ENCODE peak calls at places on chromosomes 7 and 10, in four cellular contexts. I is NCI-H748 treated with DMSO at 0.1 percent for 48 hours, A is hippocampal formation, J is mucosa of descending colon. G is an unnamed sample.

GRCh38 chr7:135385209-135385608 is 124.7 kb downstream of the CNOT4 start:
- DNase-seq in I (no peak), A (no peak), J (no peak), G (no peak)

GRCh38 chr10:69774596-69774995 is 27.1 kb upstream of the COL13A1 start:
- DNase-seq in I (no peak), A (no peak), J (no peak), G (no peak)

GRCh38 chr7:91473619-91474018 is 209.4 kb downstream of the FZD1 start:
- DNase-seq in I (no peak), A (no peak), J (no peak), G (no peak)

GRCh38 chr7:17898111-17898510 is 42.2 kb downstream of the SNX13 start:
- DNase-seq in I (no peak), A (no peak), J (no peak), G (no peak)

GRCh38 chr7:86012955-86013354 is 630.8 kb upstream of the GRM3 start:
- DNase-seq in I (no peak), A (no peak), J (no peak), G (no peak)

GRCh38 chr10:31876616-31877352 is 51.8 kb downstream of the ARHGAP12 start:
- DNase-seq in I (no peak), A (peak), J (no peak), G (no peak)

GRCh38 chr10:58266003-58266825 is 1.5 kb downstream of the IPMK start:
- DNase-seq in I (no peak), A (no peak), J (no peak), G (no peak)

GRCh38 chr10:132290631-132291030 is 17.1 kb downstream of the STK32C start:
- DNase-seq in I (no peak), A (no peak), J (peak), G (no peak)

GRCh38 chr7:55129409-55130078 is 110.7 kb downstream of the EGFR start:
- DNase-seq in I (no peak), A (no peak), J (no peak), G (no peak)

GRCh38 chr7:98251251-98251843 is 685 bp downstream of the TECPR1 start:
- DNase-seq in I (peak), A (no peak), J (no peak), G (no peak)

GRCh38 chr7:140456627-140457051 is 22.7 kb downstream of the MKRN1 start:
- DNase-seq in I (no peak), A (no peak), J (peak), G (no peak)

GRCh38 chr7:94280836-94281235 is 113.9 kb upstream of the COL1A2 start:
- DNase-seq in I (no peak), A (no peak), J (no peak), G (no peak)

GRCh38 chr10:21355591-21356011 is 169.9 kb downstream of the SKIDA1 start:
- DNase-seq in I (no peak), A (no peak), J (no peak), G (no peak)

GRCh38 chr7:44353668-44354067 is 28.3 kb upstream of the CAMK2B start:
- DNase-seq in I (no peak), A (no peak), J (no peak), G (no peak)

GRCh38 chr7:40972426-40972825 is 730.5 kb downstream of the INHBA start:
- DNase-seq in I (no peak), A (no peak), J (no peak), G (peak)

GRCh38 chr10:15504101-15504840 is 133.2 kb upstream of the FAM171A1 start:
- DNase-seq in I (no peak), A (no peak), J (no peak), G (no peak)

GRCh38 chr7:36820527-36821170 is 96.4 kb upstream of the AOAH start:
- DNase-seq in I (no peak), A (no peak), J (no peak), G (no peak)

GRCh38 chr7:152076324-152076821 is 50.9 kb downstream of the GALNT11 start:
- DNase-seq in I (no peak), A (no peak), J (no peak), G (peak)

GRCh38 chr10:79229081-79229541 is 118.2 kb upstream of the PPIF start:
- DNase-seq in I (peak), A (no peak), J (no peak), G (no peak)

GRCh38 chr7:117193564-117193963 is 129.3 kb downstream of the WNT2 start:
- DNase-seq in I (no peak), A (no peak), J (no peak), G (no peak)

GRCh38 chr7:82810558-82811259 is 352.0 kb downstream of the PCLO start:
- DNase-seq in I (peak), A (peak), J (no peak), G (no peak)

GRCh38 chr10:62323751-62324150 is 50.4 kb upstream of the ZNF365 start:
- DNase-seq in I (no peak), A (no peak), J (no peak), G (no peak)

GRCh38 chr10:74912674-74913073 is 86.3 kb downstream of the KAT6B start:
- DNase-seq in I (no peak), A (no peak), J (no peak), G (no peak)

GRCh38 chr7:6614941-6615737 is at the start of gene ZNF853:
- DNase-seq in I (no peak), A (peak), J (no peak), G (no peak)

GRCh38 chr7:85175217-85175616 is 11.6 kb downstream of the SEMA3D start:
- DNase-seq in I (no peak), A (no peak), J (no peak), G (no peak)

GRCh38 chr10:132393695-132394181 is 3.3 kb upstream of the PWWP2B start:
- DNase-seq in I (no peak), A (no peak), J (peak), G (no peak)

GRCh38 chr10:104291439-104291951 is 22.5 kb downstream of the GSTO2 start:
- DNase-seq in I (peak), A (peak), J (peak), G (peak)

GRCh38 chr7:100166966-100167911 is 1.2 kb downstream of the GAL3ST4 start:
- DNase-seq in I (no peak), A (no peak), J (no peak), G (no peak)

GRCh38 chr10:131980757-131981428 is 830 bp downstream of the BNIP3 start:
- DNase-seq in I (no peak), A (no peak), J (no peak), G (no peak)

GRCh38 chr7:112149734-112150133 is 56.5 kb downstream of the DOCK4 start:
- DNase-seq in I (no peak), A (no peak), J (no peak), G (no peak)

GRCh38 chr10:87818505-87819273 is 663 bp upstream of the ATAD1 start:
- DNase-seq in I (no peak), A (no peak), J (peak), G (no peak)

GRCh38 chr7:112546723-112547513 is 66.1 kb downstream of the LSMEM1 start:
- DNase-seq in I (no peak), A (no peak), J (no peak), G (peak)

GRCh38 chr10:132829403-132829802 is 43.5 kb upstream of the NKX6-2 start:
- DNase-seq in I (no peak), A (no peak), J (no peak), G (no peak)

GRCh38 chr7:48179631-48180030 is 8.4 kb downstream of the ABCA13 start:
- DNase-seq in I (no peak), A (no peak), J (no peak), G (no peak)

GRCh38 chr7:151249732-151250072 is 1.2 kb upstream of the SMARCD3 start:
- DNase-seq in I (no peak), A (no peak), J (peak), G (no peak)

GRCh38 chr7:86733783-86734182 is 90.1 kb downstream of the GRM3 start:
- DNase-seq in I (no peak), A (no peak), J (no peak), G (no peak)

G was measured in iPS DF 6.9.